ENCODE peak calls at places on chromosomes 12 and 14, in eight cellular contexts. B, U, N, F, L, O, R and W are unnamed samples.
A peak's percentile ranks its signal among the peaks of the same experiment; 100 is the strongest.

GRCh38 chr12:114407566-114408411 is 1.8 kb upstream of the TBX5 start:
- DNase-seq in O (no peak), N (no peak), F (peak; percentile 89), B (no peak), U (no peak), L (no peak), R (no peak), W (no peak)

GRCh38 chr14:45715946-45716345 is 462.9 kb upstream of the MIS18BP1 start:
- DNase-seq in U (no peak), R (no peak), F (peak; percentile 1), L (no peak), N (no peak), B (no peak), O (no peak), W (no peak)

GRCh38 chr12:53726342-53726741 is 910 bp downstream of the CALCOCO1 start:
- DNase-seq in U (no peak), L (no peak), O (peak; percentile 38), B (no peak), N (no peak), F (peak; percentile 48), R (peak; percentile 21), W (no peak)

GRCh38 chr14:33229269-33229924 is 290.7 kb downstream of the NPAS3 start:
- DNase-seq in L (no peak), U (no peak), O (no peak), F (peak; percentile 2), R (no peak), B (no peak), N (no peak), W (no peak)

GRCh38 chr14:72921396-72921795 is 4.9 kb upstream of the DCAF4 start:
- DNase-seq in F (peak; percentile 39), B (no peak), L (no peak), R (no peak), O (no peak), U (no peak), N (no peak), W (no peak)

GRCh38 chr12:7136676-7137075 is 6.5 kb downstream of the CLSTN3 start:
- DNase-seq in U (no peak), N (no peak), R (no peak), O (no peak), L (no peak), B (no peak), F (no peak), W (no peak)

GRCh38 chr14:32202468-32202865 is 602 bp downstream of the RNU6-8 start:
- DNase-seq in B (no peak), U (no peak), N (no peak), R (no peak), L (no peak), F (no peak), O (peak; percentile 60), W (no peak)

GRCh38 chr14:105083926-105084685 is 18.9 kb upstream of the GPR132 start:
- DNase-seq in O (no peak), R (no peak), L (no peak), B (no peak), U (no peak), F (no peak), N (no peak), W (no peak)

GRCh38 chr14:34052658-34053014 is 101.8 kb upstream of the EGLN3 start:
- DNase-seq in F (peak; percentile 48), O (peak; percentile 77), U (no peak), N (peak; percentile 35), R (no peak), L (no peak), B (no peak), W (no peak)

GRCh38 chr12:46590991-46591703 is 218.6 kb upstream of the SLC38A2 start:
- DNase-seq in O (no peak), F (no peak), R (no peak), L (no peak), B (no peak), U (no peak), N (no peak), W (no peak)

GRCh38 chr14:30210630-30211029 is 283.0 kb upstream of the PRKD1 start:
- DNase-seq in F (peak; percentile 70), O (no peak), R (no peak), U (no peak), B (no peak), N (no peak), L (no peak), W (no peak)

GRCh38 chr12:63525831-63526230 is 142.5 kb downstream of the DPY19L2 start:
- DNase-seq in O (no peak), L (no peak), B (no peak), R (no peak), U (no peak), N (no peak), F (no peak), W (no peak)

GRCh38 chr12:12294215-12295005 is 27.6 kb upstream of the LRP6 start:
- DNase-seq in U (no peak), O (no peak), R (no peak), F (peak; percentile 32), L (no peak), B (no peak), N (no peak), W (no peak)

GRCh38 chr12:116133149-116133548 is 144.3 kb downstream of the MED13L start:
- DNase-seq in O (peak; percentile 78), B (no peak), N (no peak), L (no peak), U (no peak), R (no peak), F (peak; percentile 59), W (no peak)

GRCh38 chr12:7129647-7130536 is at the start of gene CLSTN3:
- DNase-seq in O (peak; percentile 69), R (peak; percentile 88), L (peak; percentile 68), N (peak; percentile 87), B (peak; percentile 82), U (peak; percentile 91), F (peak; percentile 72), W (peak; percentile 82)

GRCh38 chr12:57465747-57466505 is 6.3 kb downstream of the GLI1 start:
- DNase-seq in R (no peak), L (no peak), N (no peak), B (no peak), U (no peak), O (no peak), F (no peak), W (no peak)

GRCh38 chr12:57462307-57463253 is 3.0 kb downstream of the GLI1 start:
- DNase-seq in B (peak; percentile 72), L (peak; percentile 88), U (peak; percentile 96), N (peak; percentile 87), R (peak; percentile 94), O (peak; percentile 80), F (peak; percentile 88), W (peak; percentile 68)

GRCh38 chr12:57465030-57465746 is 5.6 kb downstream of the GLI1 start:
- DNase-seq in U (no peak), N (no peak), L (no peak), B (no peak), F (no peak), O (no peak), R (no peak), W (no peak)

GRCh38 chr12:57461904-57462306 is 2.3 kb downstream of the GLI1 start:
- DNase-seq in N (no peak), O (no peak), B (no peak), U (no peak), L (no peak), F (no peak), R (peak; percentile 37), W (peak; percentile 12)

GRCh38 chr12:57464569-57464968 is 5.0 kb downstream of the GLI1 start:
- DNase-seq in B (no peak), U (no peak), O (no peak), R (no peak), F (no peak), L (no peak), N (no peak), W (no peak)
- H3K9me3 ChIP-seq in B (no peaks in the 10 kb centered on the region), U (no peaks in the 10 kb centered on the region), O (no peaks in the 10 kb centered on the region), R (no peaks in the 10 kb centered on the region), F (no peaks in the 10 kb centered on the region), L (no peaks in the 10 kb centered on the region), N (no peaks in the 10 kb centered on the region), W (no peaks in the 10 kb centered on the region)

DNA sequence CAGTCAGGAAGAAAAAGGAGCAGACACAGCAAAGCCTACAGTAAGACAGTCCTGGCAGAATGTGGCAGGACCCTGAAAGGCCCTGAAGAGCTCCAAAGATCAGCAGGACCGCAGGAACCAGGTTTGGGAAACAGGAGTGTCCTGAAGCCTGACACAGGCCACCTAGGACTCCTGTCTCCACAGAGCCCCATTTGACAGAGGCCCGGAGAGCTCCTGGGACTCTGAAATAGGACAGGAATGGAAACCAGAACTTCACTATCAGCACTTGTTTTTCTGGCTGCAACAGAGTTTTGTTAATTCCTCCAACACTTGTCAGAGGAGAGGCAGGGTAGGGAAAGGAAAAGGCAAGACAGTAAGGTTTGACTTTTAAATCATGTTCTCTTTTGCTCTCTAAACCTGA is 12.9 kb downstream of the STXBP6 start:
- DNase-seq in R (no peak), F (no peak), U (no peak), B (no peak), L (no peak), O (no peak), N (no peak), W (no peak)
- H3K9me3 ChIP-seq in R (no peaks in the 10 kb centered on the region), F (no peaks in the 10 kb centered on the region), U (no peaks in the 10 kb centered on the region), B (no peaks in the 10 kb centered on the region), L (no peaks in the 10 kb centered on the region), O (no peaks in the 10 kb centered on the region), N (no peaks in the 10 kb centered on the region), W (no peaks in the 10 kb centered on the region)

GRCh38 chr14:106204063-106204462 is 677.7 kb downstream of the TMEM121 start:
- DNase-seq in O (no peak), N (no peak), F (no peak), B (no peak), L (no peak), R (no peak), U (no peak), W (no peak)
- H3K9me3 ChIP-seq in O (no peaks in the 10 kb centered on the region), N (no peaks in the 10 kb centered on the region), F (no peaks in the 10 kb centered on the region), B (no peaks in the 10 kb centered on the region), L (no peaks in the 10 kb centered on the region), R (no peaks in the 10 kb centered on the region), U (no peaks in the 10 kb centered on the region), W (no peaks in the 10 kb centered on the region)

GRCh38 chr12:50914872-50915484 is 37.4 kb upstream of the HIGD1C start:
- DNase-seq in N (no peak), L (no peak), U (no peak), B (no peak), F (no peak), R (no peak), O (no peak), W (no peak)
- H3K9me3 ChIP-seq in N (peaks cover 24% of the 10 kb centered on the region), L (peaks cover 29% of the 10 kb centered on the region), U (peaks cover 46% of the 10 kb centered on the region), B (peaks cover 37% of the 10 kb centered on the region), F (no peaks in the 10 kb centered on the region), R (peaks cover 21% of the 10 kb centered on the region), O (peaks cover 37% of the 10 kb centered on the region), W (no peaks in the 10 kb centered on the region)

GRCh38 chr12:131315601-131316000 is 361.9 kb downstream of the ADGRD1 start:
- DNase-seq in U (peak; percentile 26), F (no peak), B (no peak), R (no peak), N (no peak), O (no peak), L (no peak), W (no peak)
- H3K9me3 ChIP-seq in U (no peaks in the 10 kb centered on the region), F (no peaks in the 10 kb centered on the region), B (peaks cover 8% of the 10 kb centered on the region), R (peaks cover 15% of the 10 kb centered on the region), N (no peaks in the 10 kb centered on the region), O (peaks cover 24% of the 10 kb centered on the region), L (no peaks in the 10 kb centered on the region), W (no peaks in the 10 kb centered on the region)